ENCODE peak calls at places on chromosomes 16 and 17, in six cellular contexts. V is SHP77; Q is fibroblast of lung; L is activated CD8-positive, alpha-beta memory T cell treated with anti-CD3 and anti-CD28 coated beads, Interleukin-2, amount 50 U/mL, for 48 hours; T is MCF 10A; X is GM03348. N is an unnamed sample.

GRCh38 chr16:22670044-22670536 is 143.9 kb upstream of the HS3ST2 start:
- DNase-seq in X (no peak), Q (no peak), L (no peak), V (no peak), T (no peak), N (no peak)

GRCh38 chr17:83062818-83063671 is 16.4 kb upstream of the METRNL start:
- DNase-seq in L (peak; percentile 42), T (no peak), V (peak; percentile 38), Q (no peak), X (no peak), N (no peak)

GRCh38 chr17:21345236-21345635 is 30.9 kb upstream of the KCNJ12 start:
- DNase-seq in V (no peak), Q (no peak), L (peak; percentile 37), T (peak; percentile 46), X (no peak), N (peak; percentile 12)

GRCh38 chr16:84303023-84303422 is 8.3 kb downstream of the WFDC1 start:
- DNase-seq in T (no peak), X (peak; percentile 28), V (no peak), L (no peak), Q (peak; percentile 40), N (no peak)

GRCh38 chr16:27853101-27853500 is 210.4 kb downstream of the GSG1L start:
- DNase-seq in T (no peak), V (no peak), Q (no peak), L (peak; percentile 29), X (no peak), N (no peak)

GRCh38 chr16:23223368-23223767 is 40.8 kb downstream of the SCNN1G start:
- DNase-seq in V (no peak), L (no peak), Q (no peak), T (no peak), X (no peak), N (no peak)

GRCh38 chr16:29876578-29877249 is 13.7 kb upstream of the CDIPT start:
- DNase-seq in L (peak; percentile 75), V (no peak), Q (no peak), X (peak; percentile 42), T (no peak), N (no peak)

GRCh38 chr16:1379863-1380174 is 28.1 kb downstream of the GNPTG start:
- DNase-seq in L (no peak), X (no peak), Q (no peak), V (peak; percentile 74), T (peak; percentile 5), N (no peak)

GRCh38 chr16:58345574-58346354 is 46.5 kb upstream of the GINS3 start:
- DNase-seq in X (no peak), Q (peak; percentile 14), L (no peak), V (peak; percentile 11), T (no peak), N (peak; percentile 11)

GRCh38 chr17:43860927-43861622 is 14.1 kb downstream of the CD300LG start:
- DNase-seq in T (no peak), X (no peak), Q (no peak), V (no peak), L (no peak), N (no peak)